ENCODE peak calls at places on chromosomes 16 and 17, in five cellular contexts. O is BE2C, U is pons, C is G401, M is kidney epithelial cell. Y is an unnamed sample.

GRCh38 chr17:80931421-80932265 is 60.0 kb upstream of the CHMP6 start:
- DNase-seq in O (no peak), M (peak), C (peak), U (no peak), Y (no peak)

GRCh38 chr17:31095239-31096105 is 695 bp downstream of the NF1 start:
- DNase-seq in C (peak), U (peak), M (no peak), O (peak), Y (peak)

GRCh38 chr17:81379523-81379942 is 15.7 kb upstream of the BAHCC1 start:
- DNase-seq in C (no peak), U (no peak), M (no peak), O (no peak), Y (no peak)

GRCh38 chr16:8552487-8553221 is 37.7 kb downstream of the TMEM114 start:
- DNase-seq in O (no peak), M (no peak), U (no peak), C (no peak), Y (no peak)

GRCh38 chr17:50273654-50274040 is 619 bp upstream of the TMEM92 start:
- DNase-seq in U (no peak), O (no peak), M (no peak), C (no peak), Y (no peak)

GRCh38 chr16:24070851-24071250 is 185.3 kb upstream of the CACNG3 start:
- DNase-seq in C (no peak), O (peak), U (peak), M (no peak), Y (peak)

GRCh38 chr16:79053577-79053976 is 547.0 kb downstream of the MAF start:
- DNase-seq in C (no peak), M (no peak), U (no peak), O (no peak), Y (no peak)

GRCh38 chr17:72359274-72359673 is 238.5 kb downstream of the SOX9 start:
- DNase-seq in C (no peak), O (no peak), M (no peak), U (no peak), Y (no peak)

GRCh38 chr16:4699030-4699556 is 5.7 kb downstream of the NUDT16L1 start:
- DNase-seq in C (no peak), U (no peak), M (no peak), O (no peak), Y (no peak)

GRCh38 chr17:57462007-57462579 is 205.8 kb downstream of the MSI2 start:
- DNase-seq in O (no peak), U (no peak), C (no peak), M (no peak), Y (no peak)

GRCh38 chr16:11966173-11966572 is 1.2 kb downstream of the TNFRSF17 start:
- DNase-seq in O (no peak), C (no peak), M (no peak), U (peak), Y (no peak)

GRCh38 chr16:67393111-67393789 is at the start of gene TPPP3:
- DNase-seq in U (peak), O (peak), M (no peak), C (no peak), Y (peak)

GRCh38 chr16:53817117-53817516 is 113.2 kb downstream of the FTO start:
- DNase-seq in U (no peak), C (no peak), O (no peak), M (peak), Y (no peak)

GRCh38 chr17:34485999-34486398 is 93.4 kb upstream of the TMEM132E start:
- DNase-seq in O (no peak), C (no peak), M (no peak), U (peak), Y (no peak)

GRCh38 chr17:16027708-16028584 is 28.3 kb downstream of the TTC19 start:
- DNase-seq in C (no peak), O (no peak), M (peak), U (no peak), Y (peak)

GRCh38 chr16:23784811-23785447 is 30.1 kb downstream of the CHP2 start:
- DNase-seq in U (no peak), C (no peak), O (no peak), M (no peak), Y (no peak)

GRCh38 chr17:55576237-55576998 is 65.2 kb upstream of the SMIM36 start:
- DNase-seq in C (no peak), O (no peak), M (peak), U (peak), Y (peak)

GRCh38 chr17:2684549-2684948 is 27.0 kb downstream of the CLUH start:
- DNase-seq in M (no peak), O (no peak), U (no peak), C (no peak), Y (no peak)

GRCh38 chr17:33266611-33267010 is 26.5 kb downstream of the ASIC2 start:
- DNase-seq in C (peak), M (no peak), U (no peak), O (no peak), Y (no peak)

GRCh38 chr16:23496826-23497542 is 13.3 kb downstream of the GGA2 start:
- DNase-seq in C (peak), U (peak), O (no peak), M (peak), Y (no peak)

GRCh38 chr17:81866440-81867122 is 4.6 kb downstream of the ARHGDIA start:
- DNase-seq in M (no peak), C (no peak), O (no peak), U (no peak), Y (peak)

GRCh38 chr17:61249649-61250301 is 149.9 kb upstream of the TBX2 start:
- DNase-seq in U (no peak), C (no peak), O (no peak), M (no peak), Y (no peak)

GRCh38 chr16:49638696-49639629 is 216.9 kb downstream of the ZNF423 start:
- DNase-seq in C (no peak), M (no peak), O (no peak), U (no peak), Y (no peak)

GRCh38 chr16:53773150-53773846 is 69.3 kb downstream of the FTO start:
- DNase-seq in M (peak), O (peak), C (peak), U (peak), Y (peak)

GRCh38 chr17:76905036-76905435 is 36.8 kb downstream of the MGAT5B start:
- DNase-seq in O (no peak), M (no peak), C (no peak), U (no peak), Y (no peak)

GRCh38 chr17:59311051-59311468 is 20.4 kb upstream of the YPEL2 start:
- DNase-seq in M (no peak), O (peak), C (peak), U (peak), Y (peak)

GRCh38 chr17:57672971-57673370 is 72.1 kb downstream of the CCDC182 start:
- DNase-seq in O (peak), C (no peak), M (no peak), U (no peak), Y (no peak)

GRCh38 chr17:64001763-64002529 is 3.8 kb downstream of the PRR29 start:
- DNase-seq in M (no peak), U (no peak), O (no peak), C (no peak), Y (no peak)

GRCh38 chr16:63613701-63614100 is 1508.2 kb downstream of the CDH11 start:
- DNase-seq in M (peak), C (no peak), O (no peak), U (no peak), Y (no peak)

GRCh38 chr16:49365711-49366509 is 7.7 kb upstream of the C16orf78 start:
- DNase-seq in M (no peak), O (no peak), U (peak), C (no peak), Y (no peak)

GRCh38 chr17:19568016-19568350 is 34.3 kb downstream of the SLC47A1 start:
- DNase-seq in U (no peak), O (no peak), M (no peak), C (no peak), Y (no peak)

GRCh38 chr16:575354-576196 is 5.8 kb downstream of the PIGQ start:
- DNase-seq in O (no peak), M (no peak), C (no peak), U (no peak), Y (no peak)

GRCh38 chr17:78324391-78325075 is 35.3 kb downstream of the SOCS3 start:
- DNase-seq in O (no peak), M (no peak), C (peak), U (peak), Y (peak)

GRCh38 chr16:11327277-11328171 is 17.7 kb upstream of the RMI2 start:
- DNase-seq in C (no peak), O (no peak), U (no peak), M (no peak), Y (no peak)

GRCh38 chr16:1712791-1713261 is 6.8 kb downstream of the MAPK8IP3 start:
- DNase-seq in M (no peak), U (no peak), O (no peak), C (peak), Y (no peak)

GRCh38 chr17:50950002-50950877 is 84.1 kb upstream of the TOB1 start:
- DNase-seq in U (peak), C (peak), M (no peak), O (peak), Y (peak)

GRCh38 chr17:19773534-19773933 is 25.4 kb upstream of the ALDH3A1 start:
- DNase-seq in C (no peak), O (no peak), M (no peak), U (no peak), Y (no peak)

Y was measured in CD4-positive, CD25-positive, alpha-beta regulatory T cell.